ENCODE peak calls at places on chromosome 5, in ten cellular contexts. R, C, E, J, X, S, I, P, G and D are unnamed samples.
A peak's percentile ranks its signal among the peaks of the same experiment; 100 is the strongest.

GRCh38 chr5:36180556-36181350 is 28.8 kb downstream of the SKP2 start:
- DNase-seq in R (no peak), C (no peak), E (no peak), J (no peak), X (no peak), S (no peak), I (no peak), P (no peak), G (no peak), D (peak; percentile 82)

GRCh38 chr5:104513194-104513602 is 950.6 kb upstream of the NUDT12 start:
- DNase-seq in R (no peak), C (peak; percentile 57), E (no peak), J (peak; percentile 87), X (no peak), S (no peak), I (no peak), P (no peak), G (no peak), D (no peak)

GRCh38 chr5:133410335-133410828 is 202.0 kb downstream of the FSTL4 start:
- DNase-seq in R (no peak), C (no peak), E (no peak), J (no peak), X (no peak), S (no peak), I (no peak), P (no peak), G (peak; percentile 70), D (no peak)

GRCh38 chr5:55897905-55898304 is 46.7 kb downstream of the IL31RA start:
- DNase-seq in R (no peak), C (peak; percentile 97), E (no peak), J (peak; percentile 94), X (peak; percentile 38), S (peak; percentile 77), I (peak; percentile 41), P (peak; percentile 43), G (no peak), D (no peak)

GRCh38 chr5:73654861-73655318 is 28.9 kb downstream of the ARHGEF28 start:
- DNase-seq in R (no peak), C (no peak), E (no peak), J (no peak), X (no peak), S (no peak), I (no peak), P (no peak), G (no peak), D (no peak)

GRCh38 chr5:53397845-53398244 is 82.6 kb upstream of the FST start:
- DNase-seq in R (peak; percentile 11), C (peak; percentile 72), E (no peak), J (peak; percentile 54), X (no peak), S (no peak), I (no peak), P (peak; percentile 14), G (no peak), D (no peak)

GRCh38 chr5:10077721-10078551 is 171.8 kb downstream of the ATPSCKMT start:
- DNase-seq in R (no peak), C (peak; percentile 74), E (no peak), J (peak; percentile 33), X (no peak), S (no peak), I (no peak), P (no peak), G (no peak), D (no peak)

GRCh38 chr5:150614651-150615040 is 25.8 kb upstream of the SYNPO start:
- DNase-seq in R (no peak), C (no peak), E (no peak), J (no peak), X (no peak), S (peak; percentile 46), I (no peak), P (no peak), G (no peak), D (no peak)

GRCh38 chr5:152439791-152440190 is 34.7 kb upstream of the NMUR2 start:
- DNase-seq in R (no peak), C (no peak), E (no peak), J (no peak), X (no peak), S (no peak), I (no peak), P (no peak), G (no peak), D (no peak)

GRCh38 chr5:77816686-77817085 is 40.5 kb upstream of the TBCA start:
- DNase-seq in R (no peak), C (no peak), E (no peak), J (no peak), X (no peak), S (no peak), I (no peak), P (no peak), G (no peak), D (no peak)
- H3K4me3 ChIP-seq in R (no peak overlapping the region), C (no peak overlapping the region), E (no peak overlapping the region), J (no peak overlapping the region), X (no peak overlapping the region), S (no peak overlapping the region), I (no peak overlapping the region), P (no peak overlapping the region), G (no peak overlapping the region), D (no peak overlapping the region)

GRCh38 chr5:20077186-20077585 is 89.2 kb upstream of the CDH18 start:
- DNase-seq in R (no peak), C (no peak), E (no peak), J (no peak), X (no peak), S (no peak), I (no peak), P (no peak), G (no peak), D (no peak)
- TF ChIP-seq CTCF in R (no peak), C (no peak), E (no peak), J (no peak), X (no peak), S (no peak), I (no peak), P (no peak), G (no peak), D (no peak)

GRCh38 chr5:67659288-67659687 is 462.7 kb upstream of the CD180 start:
- DNase-seq in R (no peak), C (no peak), E (no peak), J (no peak), X (no peak), S (no peak), I (no peak), P (no peak), G (no peak), D (no peak)

GRCh38 chr5:67652212-67652611 is 455.6 kb upstream of the CD180 start:
- DNase-seq in R (no peak), C (no peak), E (no peak), J (no peak), X (no peak), S (no peak), I (no peak), P (no peak), G (no peak), D (no peak)

GRCh38 chr5:67660149-67660548 is 463.6 kb upstream of the CD180 start:
- DNase-seq in R (no peak), C (no peak), E (no peak), J (no peak), X (no peak), S (no peak), I (no peak), P (no peak), G (no peak), D (no peak)

DNA sequence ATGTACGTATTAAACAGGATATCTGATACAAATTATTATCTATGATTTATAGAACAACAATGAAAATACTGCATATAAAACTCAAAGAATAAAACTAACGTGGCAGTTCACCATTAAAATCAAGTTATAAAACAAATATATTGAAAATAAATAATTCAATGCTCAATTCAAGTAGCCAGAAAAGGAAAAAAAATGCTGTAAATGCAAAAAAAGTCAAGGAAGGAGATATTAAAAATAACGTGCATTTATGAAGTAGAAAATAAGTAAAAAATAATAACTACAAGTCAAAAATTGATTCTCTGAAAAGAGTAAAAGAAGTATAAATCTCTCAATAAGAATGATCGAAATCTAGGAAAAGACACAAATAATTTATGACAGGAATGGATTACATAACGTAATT is 460.5 kb upstream of the CD180 start:
- DNase-seq in R (no peak), C (no peak), E (no peak), J (no peak), X (no peak), S (no peak), I (no peak), P (no peak), G (no peak), D (no peak)
- H3K4me3 ChIP-seq in R (no peak overlapping the region), C (no peak overlapping the region), E (no peak overlapping the region), J (no peak overlapping the region), X (no peak overlapping the region), S (no peak overlapping the region), I (no peak overlapping the region), P (no peak overlapping the region), G (no peak overlapping the region), D (no peak overlapping the region)

GRCh38 chr5:154943527-154943926 is 2.7 kb downstream of the MRPL22 start:
- DNase-seq in R (no peak), C (no peak), E (no peak), J (no peak), X (no peak), S (no peak), I (no peak), P (no peak), G (no peak), D (no peak)

GRCh38 chr5:154944716-154945115 is 3.8 kb downstream of the MRPL22 start:
- DNase-seq in R (no peak), C (no peak), E (no peak), J (no peak), X (no peak), S (no peak), I (no peak), P (no peak), G (no peak), D (no peak)

GRCh38 chr5:154940375-154940771 is 500 bp upstream of the MRPL22 start:
- DNase-seq in R (no peak), C (no peak), E (no peak), J (no peak), X (no peak), S (no peak), I (no peak), P (no peak), G (no peak), D (no peak)

GRCh38 chr5:154937718-154938466 is at the start of gene GEMIN5:
- DNase-seq in R (peak; percentile 85), C (peak; percentile 77), E (peak; percentile 93), J (peak; percentile 85), X (peak; percentile 67), S (peak; percentile 93), I (peak; percentile 77), P (peak; percentile 86), G (no peak), D (peak; percentile 69)

DNA sequence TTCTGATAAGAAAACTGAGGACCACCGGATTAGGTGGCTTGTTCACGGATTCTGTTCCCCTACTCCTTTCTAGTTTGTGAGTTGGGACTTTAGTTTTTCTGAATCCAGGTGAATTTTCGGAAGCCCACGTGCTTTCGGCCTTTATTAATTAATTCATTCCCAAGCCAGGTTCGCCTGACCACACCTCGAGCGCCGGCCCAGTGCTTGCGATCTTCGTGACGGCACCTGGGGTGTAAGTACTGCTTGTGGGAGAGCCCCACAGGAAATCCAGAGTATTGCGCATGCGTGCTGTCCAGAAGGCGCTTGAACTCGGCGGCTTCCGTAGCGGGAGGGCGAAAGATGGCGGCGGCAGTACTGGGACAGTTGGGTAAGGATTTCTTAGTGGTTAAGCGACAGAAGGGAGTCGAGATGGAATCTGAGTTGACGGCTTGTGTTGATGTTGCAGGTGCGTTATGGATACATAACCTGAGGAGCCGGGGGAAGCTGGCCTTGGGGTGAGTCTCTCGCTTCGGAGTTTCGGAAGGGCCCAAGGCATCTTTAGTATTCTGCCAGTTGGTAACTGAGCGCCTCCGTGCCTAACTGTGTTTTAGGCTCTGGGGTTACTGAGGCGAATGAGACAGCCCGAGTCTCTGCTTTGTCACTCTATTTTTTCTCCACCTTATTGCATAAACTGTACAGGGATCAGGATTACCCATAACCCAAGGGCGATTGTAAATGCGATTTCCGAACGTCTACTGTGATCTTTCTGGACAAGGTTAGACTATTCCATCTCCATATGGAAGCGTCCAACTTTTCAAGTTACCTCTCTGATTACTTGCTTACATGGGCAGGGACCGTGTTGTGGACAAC is at the start of gene MRPL22:
- DNase-seq in R (peak; percentile 90), C (peak; percentile 96), E (peak; percentile 94), J (peak; percentile 95), X (peak; percentile 96), S (peak; percentile 96), I (peak; percentile 90), P (peak; percentile 92), G (no peak), D (peak; percentile 82)
- TF ChIP-seq CTCF in R (no peak), C (no peak), E (no peak), J (no peak), X (peak; percentile 57), S (peak; percentile 11), I (peak; percentile 30), P (peak; percentile 35), G (peak; percentile 26), D (no peak)